ENCODE peak calls at places on chromosomes 3 and 15, in five cellular contexts. P is GM23338, X is mesenchymal stem cell, I is OCI-LY7, R is neural progenitor cell. Q is an unnamed sample.

GRCh38 chr15:43550527-43551363 is 33.3 kb downstream of the MAP1A start:
- DNase-seq in R (no peak), I (no peak), X (no peak), P (no peak), Q (no peak)

GRCh38 chr3:26624209-26624775 is 1.7 kb downstream of the LRRC3B start:
- DNase-seq in R (peak; percentile 57), P (peak; percentile 76), X (no peak), I (no peak), Q (no peak)

GRCh38 chr3:59016930-59017616 is 32.8 kb downstream of the CFAP20DC start:
- DNase-seq in R (no peak), X (no peak), I (no peak), P (no peak), Q (no peak)

GRCh38 chr3:123352134-123352554 is 96.7 kb downstream of the ADCY5 start:
- DNase-seq in I (no peak), X (no peak), R (no peak), P (no peak), Q (no peak)

GRCh38 chr3:129892857-129893615 is 475 bp downstream of the TMCC1 start:
- DNase-seq in X (peak; percentile 56), R (peak; percentile 89), P (peak; percentile 83), I (peak; percentile 80), Q (peak; percentile 50)

GRCh38 chr3:40915346-40915865 is 283.9 kb upstream of the CTNNB1 start:
- DNase-seq in I (no peak), X (no peak), P (no peak), R (no peak), Q (no peak)

GRCh38 chr15:40825661-40826088 is 2.8 kb downstream of the PPP1R14D start:
- DNase-seq in X (peak; percentile 56), I (no peak), R (no peak), P (no peak), Q (peak; percentile 98)

GRCh38 chr3:113140876-113141275 is 70.5 kb upstream of the BOC start:
- DNase-seq in I (no peak), X (no peak), P (no peak), R (no peak), Q (no peak)

GRCh38 chr3:108021533-108021932 is 69.3 kb downstream of the CD47 start:
- DNase-seq in P (no peak), X (no peak), I (no peak), R (no peak), Q (peak; percentile 63)

GRCh38 chr3:101638262-101638745 is 38.6 kb downstream of the ZBTB11 start:
- DNase-seq in X (no peak), I (peak; percentile 7), P (peak; percentile 42), R (peak; percentile 45), Q (peak; percentile 10)

DNA sequence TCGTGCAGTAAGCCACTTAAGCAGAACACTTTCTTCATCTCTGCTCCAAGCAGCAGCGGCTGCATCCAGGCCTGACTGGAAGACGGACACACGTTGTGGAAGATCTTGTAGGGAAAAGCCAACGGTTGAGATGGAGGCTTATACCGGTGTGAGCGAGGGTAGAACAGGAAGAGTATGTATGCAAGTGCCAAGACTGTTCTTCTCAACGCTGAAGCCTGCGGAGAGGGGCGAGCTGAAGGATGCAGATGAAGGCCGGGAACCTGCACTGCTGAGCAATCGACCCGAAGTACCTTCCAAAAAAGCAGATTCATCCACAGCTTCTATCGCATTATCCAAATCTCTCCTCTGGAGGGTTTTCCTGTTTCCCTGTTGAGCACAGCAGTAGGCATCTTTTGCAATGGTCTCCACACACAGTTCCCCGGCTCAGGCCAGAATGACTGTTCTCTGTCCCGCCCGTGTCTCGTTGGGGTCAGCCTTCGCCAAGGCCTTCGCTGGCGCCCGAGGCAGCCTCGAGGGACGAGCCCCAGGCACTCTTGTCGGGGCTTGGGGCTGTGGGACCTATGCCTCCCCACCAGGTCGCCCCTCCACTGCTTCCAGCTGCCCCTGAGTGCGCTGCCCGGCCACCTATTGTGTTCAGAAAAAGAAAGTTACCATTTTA is 22.2 kb upstream of the DYNC1LI1 start:
- DNase-seq in I (no peak), P (peak; percentile 33), X (no peak), R (peak; percentile 18), Q (peak; percentile 52)
- H2AFZ ChIP-seq in I (no peak overlapping the region), P (peak overlapping the region; percentile 94), X (no peak overlapping the region), R (peak overlapping the region; percentile 98), Q (no peak overlapping the region)

GRCh38 chr3:150251654-150252053 is 156.4 kb upstream of the TSC22D2 start:
- DNase-seq in R (no peak), X (peak; percentile 88), P (no peak), I (no peak), Q (no peak)

GRCh38 chr3:150248865-150249360 is 159.2 kb upstream of the TSC22D2 start:
- DNase-seq in R (no peak), P (no peak), X (no peak), I (no peak), Q (no peak)

GRCh38 chr3:150248116-150248864 is 159.8 kb upstream of the TSC22D2 start:
- DNase-seq in X (peak; percentile 88), P (no peak), I (peak; percentile 11), R (no peak), Q (no peak)

GRCh38 chr3:150251187-150251592 is 156.9 kb upstream of the TSC22D2 start:
- DNase-seq in I (no peak), X (peak; percentile 66), R (no peak), P (peak; percentile 26), Q (no peak)

DNA sequence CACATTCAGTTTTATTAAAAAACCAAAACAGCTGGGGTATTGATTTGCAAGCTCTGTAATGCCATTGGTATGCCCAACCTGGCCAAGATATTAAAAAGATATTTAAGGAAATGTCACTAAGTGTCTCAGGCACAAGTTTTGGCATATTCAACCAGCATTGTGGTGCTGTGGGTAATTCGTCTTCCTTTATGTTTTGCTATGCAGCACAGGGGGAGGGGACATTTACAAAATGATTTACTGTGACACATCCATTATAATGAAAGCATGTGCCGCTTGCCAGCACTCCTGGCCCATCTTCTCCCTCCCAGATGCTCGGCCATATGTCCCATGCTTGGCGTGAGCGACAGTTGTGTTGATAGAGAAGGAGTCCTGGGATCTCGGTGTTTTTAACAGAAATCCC is 158.3 kb upstream of the TSC22D2 start:
- DNase-seq in R (no peak), P (no peak), I (no peak), X (no peak), Q (no peak)
- H2AFZ ChIP-seq in R (peak overlapping the region; percentile 46), P (peak overlapping the region; percentile 98), I (no peak overlapping the region), X (no peak overlapping the region), Q (no peak overlapping the region)

DNA sequence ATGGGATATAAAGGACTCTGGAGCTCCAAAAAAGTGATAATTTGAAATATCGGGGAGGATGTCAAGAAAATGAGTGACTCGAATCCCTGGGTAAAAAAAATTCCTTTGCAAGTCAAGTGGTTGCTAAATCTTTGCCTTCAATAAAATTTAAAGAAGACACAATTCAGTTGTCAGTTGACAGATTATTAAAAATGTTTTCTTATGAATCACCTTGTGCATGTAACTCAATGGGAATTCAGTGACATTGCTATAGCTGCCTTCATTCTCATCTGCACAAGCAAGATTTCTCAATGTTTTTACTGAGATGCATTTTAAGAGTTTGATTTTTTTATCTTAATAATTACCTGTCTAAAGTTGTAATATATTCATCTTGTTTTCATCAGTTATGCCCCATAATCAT is 264.0 kb upstream of the IL12A start:
- DNase-seq in P (no peak), R (no peak), I (no peak), X (no peak), Q (no peak)
- H2AFZ ChIP-seq in P (no peak overlapping the region), R (no peak overlapping the region), I (no peak overlapping the region), X (no peak overlapping the region), Q (no peak overlapping the region)

DNA sequence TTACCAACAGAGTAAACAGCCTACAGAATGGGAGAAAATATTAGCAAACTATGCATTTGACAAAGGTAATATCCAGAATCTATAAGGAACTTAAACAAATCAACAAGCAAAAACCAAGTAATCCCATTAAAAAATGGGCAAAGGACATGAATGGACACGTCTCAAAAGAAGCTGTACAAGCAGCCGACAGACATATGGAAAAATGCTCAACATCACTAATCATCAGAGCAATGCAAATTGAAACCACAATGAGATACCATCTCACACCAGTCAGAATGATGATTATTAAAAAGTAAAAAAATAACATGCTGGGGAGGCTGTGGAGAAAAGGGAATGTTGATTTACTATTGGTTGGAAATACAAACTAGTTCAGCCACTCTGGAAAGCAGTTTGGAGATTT is 30.7 kb upstream of the PPM1L start:
- DNase-seq in I (no peak), R (no peak), P (no peak), X (no peak), Q (no peak)
- H2AFZ ChIP-seq in I (no peak overlapping the region), R (no peak overlapping the region), P (no peak overlapping the region), X (no peak overlapping the region), Q (no peak overlapping the region)

GRCh38 chr3:180036092-180036677 is 552 bp downstream of the PEX5L start:
- DNase-seq in R (peak; percentile 49), X (peak; percentile 0), P (peak; percentile 63), I (no peak), Q (no peak)

GRCh38 chr3:180040966-180041365 is 4.2 kb upstream of the PEX5L start:
- DNase-seq in I (no peak), R (no peak), P (no peak), X (no peak), Q (no peak)

DNA sequence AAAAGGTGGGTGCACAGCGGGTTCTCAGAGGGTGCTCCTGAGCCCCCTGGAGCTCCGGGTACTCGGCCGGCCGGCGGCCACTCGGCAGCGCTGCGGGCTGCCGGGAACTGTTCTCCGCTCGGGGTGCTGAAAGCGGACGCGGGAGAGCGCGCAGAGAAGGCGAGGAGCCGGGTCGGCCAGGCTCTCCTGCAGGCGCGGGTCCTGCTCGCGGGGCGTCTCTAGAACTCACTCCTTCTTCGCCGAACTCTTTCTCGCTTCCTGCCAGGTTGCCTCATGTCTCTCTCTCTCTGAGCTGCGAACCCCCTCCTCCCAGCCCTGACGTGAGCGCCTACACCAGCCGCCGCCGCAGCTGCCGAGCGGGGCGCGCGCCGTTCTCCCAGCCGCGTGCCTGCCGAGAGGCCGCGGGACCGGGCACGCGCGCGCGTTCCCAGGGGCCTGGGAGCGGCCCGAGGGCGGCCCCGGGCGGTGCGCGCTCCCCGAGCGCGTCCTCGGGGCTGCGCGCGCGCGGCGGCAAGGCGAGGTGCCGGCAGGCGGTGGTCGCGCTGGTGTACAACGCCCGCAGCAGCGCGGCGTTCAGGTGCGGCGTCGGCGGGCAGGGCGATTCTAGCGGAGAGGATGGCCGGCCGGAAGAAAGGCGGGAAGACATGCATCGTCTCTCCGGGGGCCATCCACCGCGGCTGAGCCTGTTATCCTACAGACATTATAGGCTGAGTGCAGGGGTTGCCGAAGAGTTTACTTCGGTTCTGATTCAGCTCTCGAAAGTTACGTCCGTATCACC is at the start of gene PEX5L:
- DNase-seq in X (peak; percentile 39), I (no peak), P (peak; percentile 91), R (peak; percentile 94), Q (peak; percentile 51)
- H2AFZ ChIP-seq in X (no peak within 1 kb of the TSS), I (no peak within 1 kb of the TSS), P (peak within 1 kb of the TSS; percentile 77), R (peak within 1 kb of the TSS; percentile 21), Q (peak within 1 kb of the TSS; percentile 71)

GRCh38 chr3:190024912-190025311 is 95.8 kb downstream of the P3H2 start:
- DNase-seq in R (no peak), X (peak; percentile 64), I (no peak), P (no peak), Q (no peak)
- H2AFZ ChIP-seq in R (no peak overlapping the region), X (no peak overlapping the region), I (no peak overlapping the region), P (no peak overlapping the region), Q (no peak overlapping the region)

Q was measured in trophoblast cell.